ENCODE peak calls at places on chromosomes 5 and 9, in five cellular contexts. One of them, this sample, is unnamed.

GRCh38 chr9:114860187-114860586 is 54.3 kb upstream of the TNFSF15 start:
- DNase-seq in amygdala: no peak
- DNase-seq in heart right ventricle: no peak
- DNase-seq in nephron progenitor cell: no peak
- DNase-seq in breast epithelium: no peak
- DNase-seq in this sample: no peak

GRCh38 chr5:56340196-56340980 is 107.3 kb upstream of the ANKRD55 start:
- DNase-seq in amygdala: no peak
- DNase-seq in heart right ventricle: no peak
- DNase-seq in nephron progenitor cell: no peak
- DNase-seq in breast epithelium: no peak
- DNase-seq in this sample: no peak

GRCh38 chr5:65329266-65329665 is 152.5 kb downstream of the ADAMTS6 start:
- DNase-seq in amygdala: no peak
- DNase-seq in heart right ventricle: no peak
- DNase-seq in nephron progenitor cell: no peak
- DNase-seq in breast epithelium: no peak
- DNase-seq in this sample: no peak

GRCh38 chr5:138706655-138707480 is 46.4 kb upstream of the CTNNA1 start:
- DNase-seq in amygdala: no peak
- DNase-seq in heart right ventricle: no peak
- DNase-seq in nephron progenitor cell: no peak
- DNase-seq in breast epithelium: no peak
- DNase-seq in this sample: peak; percentile 82

GRCh38 chr5:88283690-88284089 is 15.0 kb upstream of the TMEM161B start:
- DNase-seq in amygdala: no peak
- DNase-seq in heart right ventricle: no peak
- DNase-seq in nephron progenitor cell: no peak
- DNase-seq in breast epithelium: no peak
- DNase-seq in this sample: no peak

GRCh38 chr5:39755986-39756385 is 331.2 kb upstream of the DAB2 start:
- DNase-seq in amygdala: no peak
- DNase-seq in heart right ventricle: no peak
- DNase-seq in nephron progenitor cell: no peak
- DNase-seq in breast epithelium: no peak
- DNase-seq in this sample: peak; percentile 61

GRCh38 chr9:79581794-79582193 is 10.0 kb downstream of the TLE4 start:
- DNase-seq in amygdala: no peak
- DNase-seq in heart right ventricle: no peak
- DNase-seq in nephron progenitor cell: no peak
- DNase-seq in breast epithelium: no peak
- DNase-seq in this sample: peak; percentile 87

GRCh38 chr5:163867324-163867723 is 361.9 kb downstream of the MAT2B start:
- DNase-seq in amygdala: no peak
- DNase-seq in heart right ventricle: no peak
- DNase-seq in nephron progenitor cell: no peak
- DNase-seq in breast epithelium: no peak
- DNase-seq in this sample: no peak

GRCh38 chr5:59759600-59760357 is 133.7 kb downstream of the PDE4D start:
- DNase-seq in amygdala: no peak
- DNase-seq in heart right ventricle: no peak
- DNase-seq in nephron progenitor cell: no peak
- DNase-seq in breast epithelium: no peak
- DNase-seq in this sample: peak; percentile 74

GRCh38 chr9:131874916-131875670 is 135.2 kb upstream of the RAPGEF1 start:
- DNase-seq in amygdala: no peak
- DNase-seq in heart right ventricle: no peak
- DNase-seq in nephron progenitor cell: no peak
- DNase-seq in breast epithelium: no peak
- DNase-seq in this sample: no peak

GRCh38 chr9:5949103-5949699 is 58.5 kb downstream of the MLANA start:
- DNase-seq in amygdala: no peak
- DNase-seq in heart right ventricle: no peak
- DNase-seq in nephron progenitor cell: no peak
- DNase-seq in breast epithelium: no peak
- DNase-seq in this sample: peak; percentile 94

GRCh38 chr9:132245465-132245864 is 83.6 kb downstream of the NTNG2 start:
- DNase-seq in amygdala: no peak
- DNase-seq in heart right ventricle: no peak
- DNase-seq in nephron progenitor cell: no peak
- DNase-seq in breast epithelium: no peak
- DNase-seq in this sample: no peak

GRCh38 chr9:976805-977360 is 428 bp downstream of the DMRT3 start:
- DNase-seq in amygdala: no peak
- DNase-seq in heart right ventricle: no peak
- DNase-seq in nephron progenitor cell: peak; percentile 60
- DNase-seq in breast epithelium: no peak
- DNase-seq in this sample: no peak

GRCh38 chr5:58366461-58366860 is 93.4 kb downstream of the PLK2 start:
- DNase-seq in amygdala: no peak
- DNase-seq in heart right ventricle: no peak
- DNase-seq in nephron progenitor cell: no peak
- DNase-seq in breast epithelium: no peak
- DNase-seq in this sample: no peak

GRCh38 chr9:105911104-105911911 is 217.0 kb downstream of the TMEM38B start:
- DNase-seq in amygdala: no peak
- DNase-seq in heart right ventricle: no peak
- DNase-seq in nephron progenitor cell: no peak
- DNase-seq in breast epithelium: no peak
- DNase-seq in this sample: no peak

GRCh38 chr9:35285731-35286130 is 123.9 kb downstream of the UNC13B start:
- DNase-seq in amygdala: no peak
- DNase-seq in heart right ventricle: no peak
- DNase-seq in nephron progenitor cell: no peak
- DNase-seq in breast epithelium: no peak
- DNase-seq in this sample: no peak

GRCh38 chr9:110351009-110351467 is 13.4 kb upstream of the TXNDC8 start:
- DNase-seq in amygdala: no peak
- DNase-seq in heart right ventricle: no peak
- DNase-seq in nephron progenitor cell: no peak
- DNase-seq in breast epithelium: no peak
- DNase-seq in this sample: peak; percentile 22